ENCODE peak calls at places on chromosome 22, in five cellular contexts. R is fibroblast of lung, O is cardiac muscle cell, Q is RWPE1, C is left ventricle myocardium inferior. J is an unnamed sample.

GRCh38 chr22:33248927-33249326 is 190.7 kb upstream of the SYN3 start:
- DNase-seq in R (no peak), O (no peak), Q (no peak), C (no peak), J (no peak)

GRCh38 chr22:43012390-43012789 is 2.6 kb downstream of the PACSIN2 start:
- DNase-seq in R (no peak), O (no peak), Q (no peak), C (no peak), J (no peak)

GRCh38 chr22:35477911-35478582 is 62.6 kb upstream of the RASD2 start:
- DNase-seq in R (peak; percentile 92), O (no peak), Q (peak; percentile 69), C (peak; percentile 42), J (peak; percentile 76)

GRCh38 chr22:42688241-42688913 is 32.3 kb downstream of the A4GALT start:
- DNase-seq in R (peak; percentile 98), O (peak; percentile 89), Q (peak; percentile 81), C (peak; percentile 90), J (peak; percentile 86)

GRCh38 chr22:25051073-25051472 is 98.6 kb downstream of the KIAA1671 start:
- DNase-seq in R (no peak), O (no peak), Q (no peak), C (no peak), J (no peak)

GRCh38 chr22:24179478-24180210 is 1.6 kb upstream of the SUSD2 start:
- DNase-seq in R (no peak), O (no peak), Q (no peak), C (no peak), J (peak; percentile 17)

GRCh38 chr22:24583221-24583971 is 9.5 kb downstream of the LRRC75B start:
- DNase-seq in R (peak; percentile 21), O (peak; percentile 88), Q (no peak), C (no peak), J (no peak)

GRCh38 chr22:35411112-35411511 is 11.2 kb downstream of the MCM5 start:
- DNase-seq in R (no peak), O (no peak), Q (no peak), C (no peak), J (peak; percentile 23)

GRCh38 chr22:30370681-30371080 is 13.9 kb downstream of the CCDC157 start:
- DNase-seq in R (no peak), O (no peak), Q (no peak), C (no peak), J (no peak)

GRCh38 chr22:37284807-37285355 is 2.6 kb downstream of the CYTH4 start:
- DNase-seq in R (no peak), O (peak; percentile 39), Q (no peak), C (peak; percentile 49), J (peak; percentile 42)

DNA sequence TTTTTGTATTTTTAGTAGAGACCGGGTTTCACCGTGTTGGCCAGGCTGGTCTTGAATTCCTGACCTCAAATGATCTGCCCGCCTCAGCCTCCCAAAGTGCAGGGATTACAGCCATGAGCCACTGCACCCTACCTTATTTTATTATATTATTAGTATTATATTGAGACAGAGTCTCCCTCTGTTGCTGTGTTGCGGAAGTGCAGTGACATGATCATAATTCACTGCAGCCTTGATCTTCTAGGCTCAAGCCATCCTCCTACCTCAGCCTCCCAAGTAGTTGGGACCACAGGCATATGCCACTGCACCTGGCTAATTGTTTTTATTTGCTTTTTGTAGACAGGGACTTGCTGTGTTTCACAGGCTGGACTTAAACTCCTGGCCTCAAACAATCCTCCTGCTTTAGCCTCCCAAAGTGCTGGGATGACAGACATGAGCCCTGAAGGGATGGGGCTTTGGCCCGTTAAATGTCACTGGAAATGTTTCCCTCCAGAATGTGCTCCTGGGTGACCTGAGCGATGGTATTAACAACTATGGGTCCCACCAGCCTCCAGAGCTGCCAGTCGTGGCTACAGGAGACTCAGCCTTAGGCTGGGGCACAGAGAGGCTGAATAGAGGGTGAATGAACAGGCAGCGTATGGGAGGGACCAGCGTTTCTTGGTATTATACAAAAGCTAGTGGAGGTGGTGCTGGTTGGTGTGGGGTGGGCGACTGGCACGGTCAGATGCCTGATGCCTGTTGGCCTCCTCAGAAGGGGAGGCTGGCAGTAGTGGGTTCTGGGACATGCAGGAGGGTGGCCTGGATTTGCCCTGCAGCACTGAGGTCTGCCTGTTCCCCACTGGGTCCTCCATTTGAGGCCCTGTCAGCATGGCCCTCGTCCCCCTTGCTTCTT is 7.3 kb downstream of the TANGO2 start:
- DNase-seq in R (peak; percentile 18), O (no peak), Q (no peak), C (no peak), J (no peak)
- TF ChIP-seq CTCF in R (peak; percentile 24), O (peak; percentile 47), Q (peak; percentile 45), C (peak; percentile 22), J (peak; percentile 24)

GRCh38 chr22:39288135-39288898 is 31.1 kb downstream of the RPL3 start:
- DNase-seq in R (no peak), O (no peak), Q (no peak), C (no peak), J (no peak)

GRCh38 chr22:39289445-39290247 is 29.8 kb downstream of the RPL3 start:
- DNase-seq in R (no peak), O (no peak), Q (no peak), C (no peak), J (no peak)

GRCh38 chr22:39284983-39285382 is 34.4 kb downstream of the RPL3 start:
- DNase-seq in R (no peak), O (no peak), Q (no peak), C (no peak), J (no peak)

GRCh38 chr22:39284142-39284980 is 35.1 kb downstream of the RPL3 start:
- DNase-seq in R (no peak), O (no peak), Q (no peak), C (no peak), J (no peak)

GRCh38 chr22:39287076-39287743 is 32.2 kb downstream of the RPL3 start:
- DNase-seq in R (peak; percentile 49), O (no peak), Q (no peak), C (no peak), J (no peak)
- H3K27ac ChIP-seq in R (no peak overlapping the region), O (peak overlapping the region; percentile 41), Q (no peak overlapping the region), C (peak overlapping the region; percentile 47), J (no peak overlapping the region)

GRCh38 chr22:45548991-45549736 is 46.5 kb downstream of the FBLN1 start:
- DNase-seq in R (peak; percentile 98), O (peak; percentile 27), Q (peak; percentile 48), C (peak; percentile 42), J (no peak)
- TF ChIP-seq CTCF in R (peak; percentile 54), O (peak; percentile 44), Q (no peak), C (no peak), J (no peak)

DNA sequence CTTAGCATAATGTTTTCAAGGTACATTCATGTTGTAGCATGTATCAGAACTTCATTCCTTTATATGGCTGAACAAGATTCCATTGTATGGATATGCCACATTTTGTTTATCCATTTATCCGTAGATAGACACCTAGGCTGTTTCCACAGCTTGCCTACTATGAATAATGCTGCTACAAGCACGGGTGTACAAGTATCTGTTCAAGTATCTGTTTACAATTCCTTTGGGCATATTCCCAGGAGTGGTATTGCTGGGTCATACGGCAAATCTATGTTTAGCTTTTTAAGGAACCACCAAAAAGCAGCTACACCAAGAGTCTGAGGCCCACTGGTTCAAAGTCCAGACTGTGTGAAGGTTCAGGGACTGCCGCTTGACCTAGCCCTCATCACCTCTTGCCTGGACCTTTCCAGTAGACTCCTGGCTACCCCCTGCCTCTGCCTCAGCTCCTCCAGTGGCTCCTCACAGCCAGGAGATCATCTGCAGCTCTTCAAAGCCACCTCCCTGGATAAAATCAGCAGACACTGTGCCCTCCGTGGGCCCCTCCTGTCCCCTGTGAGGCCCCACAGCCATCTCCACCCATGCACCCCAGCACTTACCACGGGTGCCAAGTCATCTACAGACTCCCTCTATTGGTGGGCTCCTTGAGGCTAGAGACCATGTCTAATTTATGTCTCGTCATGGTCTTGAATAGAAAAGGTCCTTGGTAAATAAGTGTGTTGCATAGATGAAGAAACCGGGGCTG is 160.3 kb downstream of the MN1 start:
- DNase-seq in R (no peak), O (no peak), Q (no peak), C (no peak), J (no peak)
- H3K27ac ChIP-seq in R (no peak overlapping the region), O (peak overlapping the region; percentile 11), Q (no peak overlapping the region), C (peak overlapping the region; percentile 11), J (no peak overlapping the region)

GRCh38 chr22:50545522-50546325 is at the start of gene KLHDC7B:
- DNase-seq in R (peak; percentile 67), O (no peak), Q (no peak), C (no peak), J (no peak)
- TF ChIP-seq CTCF in R (peak; percentile 16), O (peak; percentile 17), Q (no peak), C (no peak), J (no peak)